ENCODE peak calls at places on chromosome 21, in four cellular contexts. J is HL-60, R is cardiac fibroblast, K is coronary artery. V is an unnamed sample.

GRCh38 chr21:46226146-46226545 is 2.4 kb downstream of the LSS start:
- DNase-seq in J (no peak), R (peak), K (no peak), V (no peak)

GRCh38 chr21:42009831-42010506 is at the start of gene ZBTB21:
- DNase-seq in J (peak), R (peak), K (peak), V (peak)

GRCh38 chr21:26389971-26390641 is 183.0 kb downstream of the CYYR1 start:
- DNase-seq in J (no peak), R (peak), K (no peak), V (peak)

GRCh38 chr21:41187537-41188025 is 19.6 kb downstream of the BACE2 start:
- DNase-seq in J (no peak), R (no peak), K (no peak), V (no peak)

GRCh38 chr21:41295721-41296254 is 20.8 kb upstream of the FAM3B start:
- DNase-seq in J (no peak), R (no peak), K (no peak), V (no peak)

GRCh38 chr21:35352787-35353186 is 303.7 kb upstream of the RUNX1 start:
- DNase-seq in J (no peak), R (no peak), K (no peak), V (no peak)

GRCh38 chr21:31203371-31204054 is 140.5 kb downstream of the TIAM1 start:
- DNase-seq in J (no peak), R (peak), K (no peak), V (no peak)

GRCh38 chr21:46254208-46254975 is 25.8 kb upstream of the LSS start:
- DNase-seq in J (no peak), R (no peak), K (no peak), V (no peak)

GRCh38 chr21:32378956-32379355 is 13.9 kb downstream of the URB1 start:
- DNase-seq in J (no peak), R (no peak), K (no peak), V (no peak)

GRCh38 chr21:29638138-29638537 is 301.7 kb downstream of the GRIK1 start:
- DNase-seq in J (peak), R (no peak), K (no peak), V (no peak)

GRCh38 chr21:37916795-37917142 is 512 bp upstream of the KCNJ6 start:
- DNase-seq in J (no peak), R (no peak), K (no peak), V (no peak)

GRCh38 chr21:19340303-19340702 is 936.7 kb upstream of the TMPRSS15 start:
- DNase-seq in J (no peak), R (no peak), K (no peak), V (no peak)

GRCh38 chr21:34613679-34614442 is 1.1 kb downstream of the RCAN1 start:
- DNase-seq in J (no peak), R (peak), K (no peak), V (peak)

GRCh38 chr21:43302769-43303168 is 124.2 kb downstream of the SIK1 start:
- DNase-seq in J (no peak), R (no peak), K (no peak), V (no peak)

GRCh38 chr21:33901421-33902288 is 13.9 kb downstream of the ATP5PO start:
- DNase-seq in J (no peak), R (peak), K (no peak), V (peak)

GRCh38 chr21:38277501-38278111 is 20.8 kb downstream of the KCNJ15 start:
- DNase-seq in J (peak), R (peak), K (no peak), V (peak)

GRCh38 chr21:33403128-33403785 is at the start of gene IFNGR2:
- DNase-seq in J (no peak), R (no peak), K (no peak), V (peak)

GRCh38 chr21:33825898-33826297 is 89.7 kb downstream of the ATP5PO start:
- DNase-seq in J (no peak), R (peak), K (no peak), V (no peak)

GRCh38 chr21:32061755-32062154 is 188.9 kb downstream of the HUNK start:
- DNase-seq in J (no peak), R (no peak), K (no peak), V (no peak)

GRCh38 chr21:43976661-43977060 is 35.4 kb upstream of the TRAPPC10 start:
- DNase-seq in J (no peak), R (no peak), K (no peak), V (no peak)

GRCh38 chr21:32916522-32917099 is 109.1 kb upstream of the OLIG2 start:
- DNase-seq in J (no peak), R (peak), K (no peak), V (no peak)

GRCh38 chr21:38293765-38294164 is 37.0 kb downstream of the KCNJ15 start:
- DNase-seq in J (no peak), R (no peak), K (no peak), V (no peak)

GRCh38 chr21:24976238-24976637 is 631.0 kb downstream of the MRPL39 start:
- DNase-seq in J (no peak), R (no peak), K (no peak), V (no peak)

GRCh38 chr21:41564871-41565281 is 56.9 kb upstream of the TMPRSS2 start:
- DNase-seq in J (no peak), R (peak), K (no peak), V (peak)

GRCh38 chr21:31501921-31502320 is 157.6 kb upstream of the SOD1 start:
- DNase-seq in J (no peak), R (no peak), K (no peak), V (no peak)

GRCh38 chr21:17607684-17608083 is 5.0 kb downstream of the BTG3 start:
- DNase-seq in J (no peak), R (no peak), K (no peak), V (no peak)
- H3K4me3 ChIP-seq in J (no peak), R (no peak), K (no peak), V (no peak)

GRCh38 chr21:28336299-28336698 is 656.4 kb downstream of the LTN1 start:
- DNase-seq in J (no peak), R (peak), K (no peak), V (peak)
- TF ChIP-seq CTCF in J (no peak), R (peak), K (no peak), V (peak)

GRCh38 chr21:36750579-36750959 is 51.7 kb downstream of the SIM2 start:
- DNase-seq in J (no peak), R (no peak), K (no peak), V (no peak)

GRCh38 chr21:36745459-36745858 is 46.5 kb downstream of the SIM2 start:
- DNase-seq in J (no peak), R (no peak), K (no peak), V (no peak)

GRCh38 chr21:36749935-36750578 is 51.1 kb downstream of the SIM2 start:
- DNase-seq in J (no peak), R (peak), K (no peak), V (no peak)

GRCh38 chr21:36747114-36747814 is 48.3 kb downstream of the SIM2 start:
- DNase-seq in J (no peak), R (no peak), K (no peak), V (no peak)

GRCh38 chr21:36747815-36748381 is 49.0 kb downstream of the SIM2 start:
- DNase-seq in J (no peak), R (peak), K (no peak), V (peak)
- H3K4me3 ChIP-seq in J (no peak), R (peak), K (peak), V (no peak)

GRCh38 chr21:39715804-39716397 is 29.1 kb upstream of the IGSF5 start:
- DNase-seq in J (no peak), R (peak), K (no peak), V (peak)
- TF ChIP-seq CTCF in J (peak), R (peak), K (peak), V (peak)

GRCh38 chr21:45169682-45170081 is 95.3 kb downstream of the ADARB1 start:
- DNase-seq in J (no peak), R (no peak), K (peak), V (no peak)

GRCh38 chr21:45168522-45168921 is 94.1 kb downstream of the ADARB1 start:
- DNase-seq in J (no peak), R (no peak), K (no peak), V (no peak)

GRCh38 chr21:45169001-45169400 is 94.6 kb downstream of the ADARB1 start:
- DNase-seq in J (no peak), R (no peak), K (peak), V (no peak)

GRCh38 chr21:45166931-45167330 is 92.6 kb downstream of the ADARB1 start:
- DNase-seq in J (no peak), R (no peak), K (no peak), V (no peak)

DNA sequence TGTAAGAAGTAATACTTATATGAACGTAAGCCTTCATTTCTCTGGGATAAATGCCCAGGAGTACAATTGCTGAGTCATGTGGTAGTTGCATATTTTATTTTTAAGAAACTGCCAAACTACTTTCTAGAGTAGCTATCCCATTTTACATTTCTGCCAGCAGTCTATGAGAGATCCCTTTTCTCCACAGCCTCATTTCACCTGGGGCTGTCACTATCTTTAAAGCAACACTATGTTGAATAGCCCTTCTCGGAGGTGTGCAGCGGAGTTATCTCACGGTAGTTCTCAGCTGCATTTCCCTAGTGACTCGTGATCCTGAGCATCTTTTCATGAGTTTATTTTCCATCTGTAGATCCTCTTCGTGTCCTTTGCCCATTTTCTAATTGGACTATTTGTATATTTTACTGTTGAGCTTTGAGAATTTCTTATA is 93.4 kb downstream of the ADARB1 start:
- DNase-seq in J (no peak), R (peak), K (no peak), V (peak)
- H3K4me3 ChIP-seq in J (no peak), R (no peak), K (no peak), V (no peak)